ENCODE peak calls at places on chromosomes 7 and 10, in ten cellular contexts. One of them, this sample, is unnamed.

GRCh38 chr10:96138102-96138501 is 8.0 kb downstream of the ZNF518A start:
- DNase-seq in activated T-helper 1 cell treated with anti-CD3 and anti-CD28 coated beads, Interleukin-2, amount 50 U/mL, for 16 hours: no peak
- DNase-seq in activated CD8-positive, alpha-beta memory T cell treated with anti-CD3 and anti-CD28 coated beads for 24 hours: no peak
- DNase-seq in brain pericyte: no peak
- DNase-seq in effector memory CD8-positive, alpha-beta T cell: no peak
- DNase-seq in cardiac muscle cell: no peak
- DNase-seq in SK-N-SH: no peak
- DNase-seq in EH: no peak
- DNase-seq in NCI-H146: no peak
- DNase-seq in stimulated activated CD8-positive, alpha-beta memory T cell treated with anti-CD3 and anti-CD28 coated beads, Interleukin-2, amount 100 ng/mL, for 1 hour: no peak
- DNase-seq in this sample: no peak

GRCh38 chr7:99112097-99112496 is 31.8 kb downstream of the SMURF1 start:
- DNase-seq in activated T-helper 1 cell treated with anti-CD3 and anti-CD28 coated beads, Interleukin-2, amount 50 U/mL, for 16 hours: no peak
- DNase-seq in activated CD8-positive, alpha-beta memory T cell treated with anti-CD3 and anti-CD28 coated beads for 24 hours: no peak
- DNase-seq in brain pericyte: no peak
- DNase-seq in effector memory CD8-positive, alpha-beta T cell: no peak
- DNase-seq in cardiac muscle cell: no peak
- DNase-seq in SK-N-SH: no peak
- DNase-seq in EH: no peak
- DNase-seq in NCI-H146: no peak
- DNase-seq in stimulated activated CD8-positive, alpha-beta memory T cell treated with anti-CD3 and anti-CD28 coated beads, Interleukin-2, amount 100 ng/mL, for 1 hour: no peak
- DNase-seq in this sample: no peak

GRCh38 chr7:48421357-48421756 is 250.1 kb downstream of the ABCA13 start:
- DNase-seq in activated T-helper 1 cell treated with anti-CD3 and anti-CD28 coated beads, Interleukin-2, amount 50 U/mL, for 16 hours: no peak
- DNase-seq in activated CD8-positive, alpha-beta memory T cell treated with anti-CD3 and anti-CD28 coated beads for 24 hours: no peak
- DNase-seq in brain pericyte: no peak
- DNase-seq in effector memory CD8-positive, alpha-beta T cell: no peak
- DNase-seq in cardiac muscle cell: no peak
- DNase-seq in SK-N-SH: no peak
- DNase-seq in EH: peak
- DNase-seq in NCI-H146: no peak
- DNase-seq in stimulated activated CD8-positive, alpha-beta memory T cell treated with anti-CD3 and anti-CD28 coated beads, Interleukin-2, amount 100 ng/mL, for 1 hour: no peak
- DNase-seq in this sample: no peak

GRCh38 chr7:31688990-31689389 is 2.0 kb downstream of the PPP1R17 start:
- DNase-seq in activated T-helper 1 cell treated with anti-CD3 and anti-CD28 coated beads, Interleukin-2, amount 50 U/mL, for 16 hours: no peak
- DNase-seq in activated CD8-positive, alpha-beta memory T cell treated with anti-CD3 and anti-CD28 coated beads for 24 hours: no peak
- DNase-seq in brain pericyte: no peak
- DNase-seq in effector memory CD8-positive, alpha-beta T cell: no peak
- DNase-seq in cardiac muscle cell: no peak
- DNase-seq in SK-N-SH: no peak
- DNase-seq in EH: no peak
- DNase-seq in NCI-H146: no peak
- DNase-seq in stimulated activated CD8-positive, alpha-beta memory T cell treated with anti-CD3 and anti-CD28 coated beads, Interleukin-2, amount 100 ng/mL, for 1 hour: no peak
- DNase-seq in this sample: no peak

GRCh38 chr7:67453981-67454380 is 457.3 kb downstream of the TYW1 start:
- DNase-seq in activated T-helper 1 cell treated with anti-CD3 and anti-CD28 coated beads, Interleukin-2, amount 50 U/mL, for 16 hours: no peak
- DNase-seq in activated CD8-positive, alpha-beta memory T cell treated with anti-CD3 and anti-CD28 coated beads for 24 hours: no peak
- DNase-seq in brain pericyte: no peak
- DNase-seq in effector memory CD8-positive, alpha-beta T cell: no peak
- DNase-seq in cardiac muscle cell: no peak
- DNase-seq in SK-N-SH: peak
- DNase-seq in EH: no peak
- DNase-seq in NCI-H146: no peak
- DNase-seq in stimulated activated CD8-positive, alpha-beta memory T cell treated with anti-CD3 and anti-CD28 coated beads, Interleukin-2, amount 100 ng/mL, for 1 hour: no peak
- DNase-seq in this sample: no peak

GRCh38 chr10:48518412-48518811 is 86.5 kb downstream of the ARHGAP22 start:
- DNase-seq in activated T-helper 1 cell treated with anti-CD3 and anti-CD28 coated beads, Interleukin-2, amount 50 U/mL, for 16 hours: no peak
- DNase-seq in activated CD8-positive, alpha-beta memory T cell treated with anti-CD3 and anti-CD28 coated beads for 24 hours: peak
- DNase-seq in brain pericyte: no peak
- DNase-seq in effector memory CD8-positive, alpha-beta T cell: no peak
- DNase-seq in cardiac muscle cell: no peak
- DNase-seq in SK-N-SH: no peak
- DNase-seq in EH: no peak
- DNase-seq in NCI-H146: no peak
- DNase-seq in stimulated activated CD8-positive, alpha-beta memory T cell treated with anti-CD3 and anti-CD28 coated beads, Interleukin-2, amount 100 ng/mL, for 1 hour: no peak
- DNase-seq in this sample: no peak

GRCh38 chr10:129096340-129096984 is 370.6 kb upstream of the MGMT start:
- DNase-seq in activated T-helper 1 cell treated with anti-CD3 and anti-CD28 coated beads, Interleukin-2, amount 50 U/mL, for 16 hours: no peak
- DNase-seq in activated CD8-positive, alpha-beta memory T cell treated with anti-CD3 and anti-CD28 coated beads for 24 hours: no peak
- DNase-seq in brain pericyte: peak
- DNase-seq in effector memory CD8-positive, alpha-beta T cell: no peak
- DNase-seq in cardiac muscle cell: peak
- DNase-seq in SK-N-SH: no peak
- DNase-seq in EH: no peak
- DNase-seq in NCI-H146: no peak
- DNase-seq in stimulated activated CD8-positive, alpha-beta memory T cell treated with anti-CD3 and anti-CD28 coated beads, Interleukin-2, amount 100 ng/mL, for 1 hour: no peak
- DNase-seq in this sample: no peak

GRCh38 chr7:99733448-99733847 is 1.5 kb downstream of the CYP3A7 start:
- DNase-seq in activated T-helper 1 cell treated with anti-CD3 and anti-CD28 coated beads, Interleukin-2, amount 50 U/mL, for 16 hours: no peak
- DNase-seq in activated CD8-positive, alpha-beta memory T cell treated with anti-CD3 and anti-CD28 coated beads for 24 hours: no peak
- DNase-seq in brain pericyte: no peak
- DNase-seq in effector memory CD8-positive, alpha-beta T cell: no peak
- DNase-seq in cardiac muscle cell: no peak
- DNase-seq in SK-N-SH: no peak
- DNase-seq in EH: peak
- DNase-seq in NCI-H146: no peak
- DNase-seq in stimulated activated CD8-positive, alpha-beta memory T cell treated with anti-CD3 and anti-CD28 coated beads, Interleukin-2, amount 100 ng/mL, for 1 hour: no peak
- DNase-seq in this sample: no peak

GRCh38 chr7:105877736-105878135 is 1.3 kb upstream of the ATXN7L1 start:
- DNase-seq in activated T-helper 1 cell treated with anti-CD3 and anti-CD28 coated beads, Interleukin-2, amount 50 U/mL, for 16 hours: no peak
- DNase-seq in activated CD8-positive, alpha-beta memory T cell treated with anti-CD3 and anti-CD28 coated beads for 24 hours: no peak
- DNase-seq in brain pericyte: no peak
- DNase-seq in effector memory CD8-positive, alpha-beta T cell: no peak
- DNase-seq in cardiac muscle cell: no peak
- DNase-seq in SK-N-SH: no peak
- DNase-seq in EH: peak
- DNase-seq in NCI-H146: no peak
- DNase-seq in stimulated activated CD8-positive, alpha-beta memory T cell treated with anti-CD3 and anti-CD28 coated beads, Interleukin-2, amount 100 ng/mL, for 1 hour: no peak
- DNase-seq in this sample: no peak

This sample was measured in occipital lobe.